ENCODE peak calls at places on chromosomes 4 and X, in four cellular contexts. W is K562, I is H1, X is HepG2. R is an unnamed sample. For H3K4me1, the result is how much of the 10 kb centered on the place peaks cover.

GRCh38 chr4:102598102-102598758 is 97.1 kb downstream of the NFKB1 start:
- DNase-seq in X (no peak), I (no peak), W (no peak), R (no peak)

GRCh38 chrX:136097871-136098805 is 49.2 kb upstream of the FHL1 start:
- DNase-seq in W (peak), X (no peak), I (peak), R (no peak)

GRCh38 chrX:39336709-39337294 is 535.5 kb downstream of the MID1IP1 start:
- DNase-seq in I (no peak), W (no peak), X (no peak), R (no peak)

GRCh38 chrX:47217121-47217851 is 1.2 kb upstream of the CDK16 start:
- DNase-seq in I (no peak), W (no peak), X (peak), R (peak)

GRCh38 chr4:1175635-1176229 is 3.3 kb upstream of the SPON2 start:
- DNase-seq in W (no peak), I (no peak), X (no peak), R (no peak)

GRCh38 chrX:49995021-49995731 is 72.8 kb downstream of the CLCN5 start:
- DNase-seq in W (peak), X (peak), I (no peak), R (peak)

GRCh38 chr4:182306792-182307507 is 63.7 kb downstream of the TENM3 start:
- DNase-seq in W (no peak), X (no peak), I (no peak), R (no peak)

GRCh38 chr4:139247656-139248238 is 32.3 kb downstream of the MGARP start:
- DNase-seq in I (no peak), X (no peak), W (no peak), R (no peak)

GRCh38 chr4:142271832-142272231 is 574.3 kb downstream of the INPP4B start:
- DNase-seq in X (no peak), W (no peak), I (no peak), R (no peak)

GRCh38 chr4:106266201-106266600 is 49.8 kb downstream of the TBCK start:
- DNase-seq in X (peak), W (peak), I (no peak), R (peak)

GRCh38 chrX:134932528-134933217 is 58.1 kb upstream of the SMIM10 start:
- DNase-seq in W (no peak), X (peak), I (no peak), R (no peak)

GRCh38 chrX:3161686-3162085 is 120.4 kb downstream of the ARSF start:
- DNase-seq in I (no peak), X (no peak), W (no peak), R (no peak)

GRCh38 chr4:174119051-174119450 is 164.4 kb downstream of the FBXO8 start:
- DNase-seq in W (no peak), X (no peak), I (no peak), R (no peak)

GRCh38 chrX:122238801-122239200 is 945.3 kb upstream of the GRIA3 start:
- DNase-seq in W (no peak), X (no peak), I (no peak), R (no peak)

GRCh38 chrX:64843224-64843623 is 133.0 kb downstream of the ZC4H2 start:
- DNase-seq in I (no peak), W (no peak), X (no peak), R (no peak)

GRCh38 chr4:123984881-123985280 is 588.3 kb downstream of the SPRY1 start:
- DNase-seq in W (no peak), I (no peak), X (no peak), R (no peak)

GRCh38 chrX:56994375-56995270 is 718 bp downstream of the SPIN3 start:
- DNase-seq in X (no peak), W (no peak), I (no peak), R (no peak)

GRCh38 chrX:154419688-154420401 is 8.5 kb downstream of the TAFAZZIN start:
- DNase-seq in W (no peak), I (no peak), X (no peak), R (no peak)

GRCh38 chr4:4599886-4600285 is 58.0 kb upstream of the STX18 start:
- DNase-seq in W (no peak), X (no peak), I (no peak), R (no peak)

GRCh38 chrX:35919536-35920309 is at the start of gene CFAP47:
- DNase-seq in X (no peak), W (peak), I (no peak), R (peak)

GRCh38 chrX:103688949-103689348 is 2.5 kb upstream of the MORF4L2 start:
- DNase-seq in W (peak), I (no peak), X (peak), R (peak)

GRCh38 chr4:102620697-102621497 is 119.7 kb downstream of the NFKB1 start:
- DNase-seq in I (no peak), W (peak), X (peak), R (peak)

GRCh38 chr4:156946508-156947197 is 24.9 kb downstream of the PDGFC start:
- DNase-seq in W (no peak), I (no peak), X (no peak), R (peak)

GRCh38 chr4:116015062-116015461 is 901.6 kb upstream of the NDST4 start:
- DNase-seq in W (no peak), X (no peak), I (no peak), R (peak)

GRCh38 chr4:6416518-6417286 is 55.7 kb downstream of the PPP2R2C start:
- DNase-seq in I (no peak), W (no peak), X (no peak), R (no peak)

GRCh38 chr4:76310683-76311082 is 4.2 kb downstream of the STBD1 start:
- DNase-seq in X (no peak), W (no peak), I (no peak), R (no peak)

GRCh38 chrX:44903107-44903506 is 30.1 kb downstream of the KDM6A start:
- DNase-seq in X (peak), I (no peak), W (peak), R (peak)

GRCh38 chr4:88014506-88014905 is 7.1 kb downstream of the PKD2 start:
- DNase-seq in X (no peak), I (no peak), W (no peak), R (no peak)

GRCh38 chrX:112822892-112823291 is 17.7 kb downstream of the AMOT start:
- DNase-seq in X (no peak), I (no peak), W (no peak), R (no peak)

GRCh38 chrX:64427281-64427680 is 32.0 kb upstream of the MTMR8 start:
- DNase-seq in W (no peak), X (no peak), I (no peak), R (no peak)

GRCh38 chr4:89704651-89705395 is 132.1 kb downstream of the SNCA start:
- DNase-seq in I (no peak), X (no peak), W (no peak), R (no peak)

GRCh38 chr4:63528592-63528991 is 880.7 kb downstream of the TECRL start:
- DNase-seq in W (no peak), X (no peak), I (no peak), R (no peak)
- TF ChIP-seq CTCF in W (no peak), X (no peak), I (no peak), R (peak)

GRCh38 chr4:185217390-185217985 is 8.1 kb downstream of the SNX25 start:
- DNase-seq in X (no peak), W (no peak), I (no peak), R (no peak)
- H3K4me1 ChIP-seq in X (under half), W (under half), I (under half), R (under half)

GRCh38 chr4:63464393-63464792 is 944.9 kb downstream of the TECRL start:
- DNase-seq in X (no peak), W (no peak), I (no peak), R (no peak)

GRCh38 chr4:63459329-63459728 is 949.9 kb downstream of the TECRL start:
- DNase-seq in X (no peak), W (no peak), I (no peak), R (no peak)

GRCh38 chr4:63458010-63458409 is 951.2 kb downstream of the TECRL start:
- DNase-seq in W (no peak), I (no peak), X (no peak), R (no peak)

GRCh38 chr4:63460075-63460474 is 949.2 kb downstream of the TECRL start:
- DNase-seq in W (no peak), X (no peak), I (no peak), R (no peak)
- TF ChIP-seq RNF2 in W (no peak), X (no peak), I (no peak), R (no peak)

GRCh38 chrX:129015381-129015780 is 507.9 kb downstream of the SMARCA1 start:
- DNase-seq in I (no peak), W (no peak), X (no peak), R (no peak)

GRCh38 chrX:129019412-129019811 is 503.9 kb downstream of the SMARCA1 start:
- DNase-seq in X (no peak), I (no peak), W (no peak), R (no peak)

GRCh38 chrX:129013574-129013973 is 509.7 kb downstream of the SMARCA1 start:
- DNase-seq in I (no peak), X (no peak), W (no peak), R (peak)
- TF ChIP-seq CTCF in I (peak), X (no peak), W (no peak), R (no peak)

DNA sequence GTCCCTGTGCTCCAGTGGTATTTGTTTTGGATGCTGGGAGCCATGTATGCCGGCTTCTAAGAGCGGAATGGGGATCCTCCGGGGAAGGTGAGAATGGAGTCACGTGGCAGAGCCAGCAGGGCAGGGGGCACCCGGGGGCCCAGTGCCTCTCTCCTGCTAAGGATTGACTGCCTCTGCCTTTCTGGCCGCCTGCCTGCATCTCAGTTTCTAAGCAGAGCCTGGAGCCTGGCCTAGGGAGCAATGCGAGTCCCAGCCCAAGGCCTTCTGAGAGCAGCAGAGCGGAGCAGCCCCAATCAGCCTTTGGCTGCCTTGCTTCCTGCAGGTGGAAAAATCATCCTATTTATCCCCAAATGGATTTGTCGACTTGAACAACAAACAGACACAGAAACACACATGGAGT is 141.0 kb downstream of the PJA1 start:
- DNase-seq in X (no peak), I (no peak), W (no peak), R (no peak)
- H3K4me1 ChIP-seq in X (under half), I (under half), W (under half), R (under half)

GRCh38 chr4:42636591-42636990 is 20.3 kb downstream of the ATP8A1 start:
- DNase-seq in I (no peak), W (no peak), X (no peak), R (no peak)
- TF ChIP-seq RNF2 in I (no peak), W (no peak), X (no peak), R (no peak)

DNA sequence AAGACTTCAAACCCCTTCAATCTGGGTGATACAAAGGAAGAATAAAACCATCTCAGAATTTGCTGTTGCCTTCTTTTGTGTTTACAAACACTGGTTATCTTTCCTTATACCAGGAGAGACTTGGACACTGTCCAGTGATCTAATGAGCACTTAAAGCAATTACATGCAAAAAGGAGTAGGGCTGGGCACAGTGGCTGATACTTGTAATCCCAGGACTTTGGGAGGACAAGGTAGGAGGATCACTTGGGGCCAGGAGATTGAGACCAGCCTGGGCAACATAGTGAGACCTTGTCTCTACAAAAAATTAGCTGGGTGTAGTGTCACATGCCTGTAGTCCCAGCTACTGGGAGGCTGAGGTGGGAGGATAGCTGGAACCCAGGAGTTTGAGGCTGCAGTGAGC is 95.7 kb upstream of the DRD5 start:
- DNase-seq in X (no peak), W (no peak), I (no peak), R (no peak)
- TF ChIP-seq CTCF in X (no peak), W (no peak), I (no peak), R (no peak)

GRCh38 chr4:83115000-83115399 is 471 bp upstream of the PLAC8 start:
- DNase-seq in I (no peak), X (no peak), W (no peak), R (no peak)
- H3K4me1 ChIP-seq in I (under half), X (half or more), W (under half), R (under half)

GRCh38 chr4:118034061-118034785 is at the start of gene NDST3:
- DNase-seq in W (peak), I (no peak), X (peak), R (peak)
- TF ChIP-seq RNF2 in W (no peak), I (no peak), X (no peak), R (no peak)